ENCODE peak calls at places on chromosomes 16 and 17, in four cellular contexts. One of them, this sample, is unnamed.

GRCh38 chr16:81384006-81384405 is 60.6 kb upstream of the CMIP start:
- DNase-seq in effector memory CD4-positive, alpha-beta T cell: no peak
- DNase-seq in adipocyte: peak; percentile 82
- DNase-seq in CD8-positive, alpha-beta T cell: no peak
- DNase-seq in this sample: no peak

GRCh38 chr17:64739316-64740058 is 77.4 kb upstream of the SMURF2 start:
- DNase-seq in effector memory CD4-positive, alpha-beta T cell: no peak
- DNase-seq in adipocyte: peak; percentile 64
- DNase-seq in CD8-positive, alpha-beta T cell: no peak
- DNase-seq in this sample: no peak

GRCh38 chr17:77734371-77735050 is 224.0 kb upstream of the TNRC6C start:
- DNase-seq in effector memory CD4-positive, alpha-beta T cell: no peak
- DNase-seq in adipocyte: peak; percentile 87
- DNase-seq in CD8-positive, alpha-beta T cell: peak; percentile 7
- DNase-seq in this sample: no peak

GRCh38 chr16:88358033-88358481 is 24.7 kb upstream of the ZNF469 start:
- DNase-seq in effector memory CD4-positive, alpha-beta T cell: no peak
- DNase-seq in adipocyte: no peak
- DNase-seq in CD8-positive, alpha-beta T cell: no peak
- DNase-seq in this sample: no peak

GRCh38 chr16:80260906-80261311 is 279.9 kb upstream of the DYNLRB2 start:
- DNase-seq in effector memory CD4-positive, alpha-beta T cell: no peak
- DNase-seq in adipocyte: no peak
- DNase-seq in CD8-positive, alpha-beta T cell: no peak
- DNase-seq in this sample: no peak

GRCh38 chr17:1047177-1047885 is 50.4 kb downstream of the TIMM22 start:
- DNase-seq in effector memory CD4-positive, alpha-beta T cell: no peak
- DNase-seq in adipocyte: peak; percentile 9
- DNase-seq in CD8-positive, alpha-beta T cell: no peak
- DNase-seq in this sample: no peak

GRCh38 chr17:67156269-67157199 is 88.5 kb downstream of the HELZ start:
- DNase-seq in effector memory CD4-positive, alpha-beta T cell: no peak
- DNase-seq in adipocyte: no peak
- DNase-seq in CD8-positive, alpha-beta T cell: no peak
- DNase-seq in this sample: peak; percentile 31

GRCh38 chr16:61792194-61792904 is 243.9 kb downstream of the CDH8 start:
- DNase-seq in effector memory CD4-positive, alpha-beta T cell: no peak
- DNase-seq in adipocyte: no peak
- DNase-seq in CD8-positive, alpha-beta T cell: no peak
- DNase-seq in this sample: no peak

GRCh38 chr17:58643147-58643546 is 48.7 kb downstream of the TEX14 start:
- DNase-seq in effector memory CD4-positive, alpha-beta T cell: no peak
- DNase-seq in adipocyte: peak; percentile 50
- DNase-seq in CD8-positive, alpha-beta T cell: no peak
- DNase-seq in this sample: no peak

GRCh38 chr17:74769856-74770497 is 6.2 kb downstream of the NAT9 start:
- DNase-seq in effector memory CD4-positive, alpha-beta T cell: no peak
- DNase-seq in adipocyte: no peak
- DNase-seq in CD8-positive, alpha-beta T cell: no peak
- DNase-seq in this sample: no peak

GRCh38 chr17:2275722-2276121 is 27.9 kb downstream of the SMG6 start:
- DNase-seq in effector memory CD4-positive, alpha-beta T cell: no peak
- DNase-seq in adipocyte: no peak
- DNase-seq in CD8-positive, alpha-beta T cell: no peak
- DNase-seq in this sample: no peak

GRCh38 chr16:18800674-18801196 is 614 bp downstream of the ARL6IP1 start:
- DNase-seq in effector memory CD4-positive, alpha-beta T cell: no peak
- DNase-seq in adipocyte: peak; percentile 64
- DNase-seq in CD8-positive, alpha-beta T cell: no peak
- DNase-seq in this sample: no peak

GRCh38 chr17:4074831-4075495 is 67.9 kb downstream of the ZZEF1 start:
- DNase-seq in effector memory CD4-positive, alpha-beta T cell: no peak
- DNase-seq in adipocyte: peak; percentile 56
- DNase-seq in CD8-positive, alpha-beta T cell: no peak
- DNase-seq in this sample: peak; percentile 68

GRCh38 chr17:56887552-56888467 is 26.0 kb downstream of the TRIM25 start:
- DNase-seq in effector memory CD4-positive, alpha-beta T cell: no peak
- DNase-seq in adipocyte: no peak
- DNase-seq in CD8-positive, alpha-beta T cell: no peak
- DNase-seq in this sample: no peak

GRCh38 chr16:71273384-71273783 is 15.8 kb downstream of the CMTR2 start:
- DNase-seq in effector memory CD4-positive, alpha-beta T cell: no peak
- DNase-seq in adipocyte: no peak
- DNase-seq in CD8-positive, alpha-beta T cell: no peak
- DNase-seq in this sample: no peak

GRCh38 chr17:80984749-80985148 is 6.9 kb upstream of the CHMP6 start:
- DNase-seq in effector memory CD4-positive, alpha-beta T cell: no peak
- DNase-seq in adipocyte: peak; percentile 86
- DNase-seq in CD8-positive, alpha-beta T cell: no peak
- DNase-seq in this sample: no peak

DNA sequence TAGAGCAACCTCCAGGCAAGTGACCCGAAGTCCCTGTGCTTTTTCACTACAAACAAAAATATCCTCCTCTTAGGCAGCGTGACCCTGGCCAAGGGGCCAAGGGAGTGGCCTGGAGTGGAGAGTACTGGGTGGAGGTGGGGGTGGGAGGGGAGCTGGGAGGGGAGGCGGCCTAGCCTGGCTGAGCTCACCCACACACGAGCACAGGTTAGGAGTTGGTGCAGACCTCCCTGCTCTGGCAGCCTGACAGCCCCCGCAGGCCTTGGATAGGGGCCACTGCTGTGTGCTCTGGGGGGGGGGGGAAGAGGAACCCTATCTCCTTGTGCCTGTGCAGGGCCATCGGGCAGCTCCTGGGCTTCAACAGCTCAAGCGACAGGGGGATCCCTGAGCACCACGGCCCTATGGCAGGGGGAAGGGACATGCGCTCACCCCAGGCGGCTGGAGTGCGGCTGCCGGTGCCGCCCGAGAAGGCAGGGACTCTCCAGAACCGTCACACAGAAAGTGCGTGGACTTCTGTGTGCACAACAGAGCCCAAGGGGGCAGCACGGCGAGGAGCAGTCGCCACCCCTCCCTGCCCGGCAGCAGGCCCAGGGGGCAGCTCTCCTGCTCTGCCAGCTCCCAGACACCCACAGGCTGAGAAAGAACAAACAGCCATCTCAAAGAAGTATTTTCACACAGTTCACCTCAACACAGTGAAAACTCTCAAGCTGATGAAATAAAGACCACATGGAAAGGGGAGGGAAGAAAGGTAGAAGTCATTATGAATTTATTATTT is 13.3 kb downstream of the SLC16A3 start:
- DNase-seq in effector memory CD4-positive, alpha-beta T cell: no peak
- DNase-seq in adipocyte: no peak
- DNase-seq in CD8-positive, alpha-beta T cell: no peak
- DNase-seq in this sample: no peak
- H3K4me1 ChIP-seq in effector memory CD4-positive, alpha-beta T cell: peaks cover 40% of the 10 kb centered on the region
- H3K4me1 ChIP-seq in adipocyte: peaks cover 53% of the 10 kb centered on the region
- H3K4me1 ChIP-seq in CD8-positive, alpha-beta T cell: peaks cover 38% of the 10 kb centered on the region
- H3K4me1 ChIP-seq in this sample: peaks cover 45% of the 10 kb centered on the region

GRCh38 chr17:29037739-29038465 is 5.0 kb upstream of the PIPOX start:
- DNase-seq in effector memory CD4-positive, alpha-beta T cell: no peak
- DNase-seq in adipocyte: peak; percentile 13
- DNase-seq in CD8-positive, alpha-beta T cell: no peak
- DNase-seq in this sample: no peak
- H3K4me3 ChIP-seq in effector memory CD4-positive, alpha-beta T cell: no peak overlapping the region
- H3K4me3 ChIP-seq in adipocyte: no peak overlapping the region
- H3K4me3 ChIP-seq in CD8-positive, alpha-beta T cell: no peak overlapping the region
- H3K4me3 ChIP-seq in this sample: no peak overlapping the region

DNA sequence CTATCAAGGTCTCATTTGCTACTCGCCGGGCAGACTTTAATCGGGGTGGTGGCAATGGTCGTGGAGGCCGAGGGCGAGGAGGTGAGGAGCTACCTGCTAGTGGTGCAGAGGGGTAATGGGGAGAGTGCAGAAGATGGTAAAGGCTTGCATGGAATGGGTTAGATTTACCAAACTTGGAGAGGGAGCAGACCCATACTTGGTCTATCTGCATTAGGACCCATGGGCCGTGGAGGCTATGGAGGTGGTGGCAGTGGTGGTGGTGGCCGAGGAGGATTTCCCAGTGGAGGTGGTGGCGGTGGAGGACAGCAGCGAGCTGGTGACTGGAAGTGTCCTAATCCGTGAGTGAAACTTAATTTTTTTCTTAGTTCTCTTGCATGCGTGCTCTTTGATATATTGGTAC is 10.1 kb downstream of the FUS start:
- DNase-seq in effector memory CD4-positive, alpha-beta T cell: no peak
- DNase-seq in adipocyte: no peak
- DNase-seq in CD8-positive, alpha-beta T cell: no peak
- DNase-seq in this sample: no peak
- H3K36me3 ChIP-seq in effector memory CD4-positive, alpha-beta T cell: peaks cover 96% of the 10 kb centered on the region
- H3K36me3 ChIP-seq in adipocyte: peaks cover 100% of the 10 kb centered on the region
- H3K36me3 ChIP-seq in CD8-positive, alpha-beta T cell: peaks cover 93% of the 10 kb centered on the region
- H3K36me3 ChIP-seq in this sample: peaks cover 100% of the 10 kb centered on the region

GRCh38 chr17:17813725-17814095 is 23.1 kb downstream of the SREBF1 start:
- DNase-seq in effector memory CD4-positive, alpha-beta T cell: no peak
- DNase-seq in adipocyte: no peak
- DNase-seq in CD8-positive, alpha-beta T cell: no peak
- DNase-seq in this sample: no peak
- H3K4me1 ChIP-seq in effector memory CD4-positive, alpha-beta T cell: peaks cover 5% of the 10 kb centered on the region
- H3K4me1 ChIP-seq in adipocyte: peaks cover 26% of the 10 kb centered on the region
- H3K4me1 ChIP-seq in CD8-positive, alpha-beta T cell: peaks cover 14% of the 10 kb centered on the region
- H3K4me1 ChIP-seq in this sample: peaks cover 6% of the 10 kb centered on the region

This sample was measured in CD4-positive, CD25-positive, alpha-beta regulatory T cell.